ENCODE peak calls at places on chromosomes 7 and 10, in four cellular contexts. V is heart left ventricle, H is BE2C, B is spleen. U is an unnamed sample.

GRCh38 chr10:86103391-86104101 is 263.0 kb downstream of the GRID1 start:
- DNase-seq in V (no peak), H (peak), B (peak), U (no peak)

GRCh38 chr7:36291387-36292316 is 98.0 kb upstream of the ANLN start:
- DNase-seq in V (peak), H (peak), B (peak), U (peak)

GRCh38 chr10:34346516-34347150 is 468.5 kb downstream of the PARD3 start:
- DNase-seq in V (no peak), H (no peak), B (no peak), U (no peak)

GRCh38 chr7:151558575-151558974 is 38.9 kb upstream of the RHEB start:
- DNase-seq in V (no peak), H (no peak), B (no peak), U (no peak)

GRCh38 chr7:1289681-1290261 is 57.1 kb downstream of the UNCX start:
- DNase-seq in V (peak), H (no peak), B (peak), U (no peak)

GRCh38 chr7:16235152-16235526 is 186.2 kb downstream of the CRPPA start:
- DNase-seq in V (no peak), H (no peak), B (no peak), U (no peak)

GRCh38 chr10:93190377-93190776 is 116.7 kb downstream of the CYP26A1 start:
- DNase-seq in V (no peak), H (no peak), B (no peak), U (no peak)

GRCh38 chr7:5631752-5632151 is 149.7 kb downstream of the RNF216 start:
- DNase-seq in V (no peak), H (no peak), B (peak), U (no peak)

GRCh38 chr7:98289333-98289875 is 7.9 kb downstream of the BRI3 start:
- DNase-seq in V (no peak), H (no peak), B (no peak), U (no peak)

GRCh38 chr10:131559450-131559911 is 248.0 kb upstream of the TCERG1L start:
- DNase-seq in V (no peak), H (no peak), B (peak), U (no peak)

DNA sequence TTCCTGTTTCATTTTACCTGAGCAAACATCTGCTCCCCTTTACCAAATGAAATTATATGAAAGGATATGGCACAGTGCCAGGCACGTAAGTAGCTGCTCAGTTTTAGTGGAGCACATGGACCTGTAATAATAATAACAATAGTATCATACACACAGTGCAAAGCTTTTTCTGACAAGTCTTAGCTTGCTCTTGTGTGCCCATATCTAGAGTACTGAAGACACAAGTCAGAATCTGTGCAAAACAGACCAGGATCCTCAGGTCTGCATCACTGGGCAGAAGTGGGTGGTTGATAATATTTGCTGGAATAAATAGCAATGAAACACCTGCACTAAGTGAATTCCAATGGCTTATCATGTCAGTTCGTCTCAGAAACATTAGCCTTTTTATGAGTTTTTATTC is 85.5 kb upstream of the DKK1 start:
- DNase-seq in V (no peak), H (no peak), B (no peak), U (no peak)
- TF ChIP-seq CTCF in V (no peak), H (no peak), B (no peak), U (no peak)

GRCh38 chr7:32427769-32428291 is 62.4 kb downstream of the LSM5 start:
- DNase-seq in V (peak), H (peak), B (peak), U (peak)
- TF ChIP-seq CTCF in V (peak), H (peak), B (peak), U (no peak)

GRCh38 chr10:103870503-103870902 is 15.1 kb upstream of the SH3PXD2A start:
- DNase-seq in V (no peak), H (no peak), B (no peak), U (no peak)
- TF ChIP-seq CTCF in V (no peak), H (no peak), B (no peak), U (no peak)

DNA sequence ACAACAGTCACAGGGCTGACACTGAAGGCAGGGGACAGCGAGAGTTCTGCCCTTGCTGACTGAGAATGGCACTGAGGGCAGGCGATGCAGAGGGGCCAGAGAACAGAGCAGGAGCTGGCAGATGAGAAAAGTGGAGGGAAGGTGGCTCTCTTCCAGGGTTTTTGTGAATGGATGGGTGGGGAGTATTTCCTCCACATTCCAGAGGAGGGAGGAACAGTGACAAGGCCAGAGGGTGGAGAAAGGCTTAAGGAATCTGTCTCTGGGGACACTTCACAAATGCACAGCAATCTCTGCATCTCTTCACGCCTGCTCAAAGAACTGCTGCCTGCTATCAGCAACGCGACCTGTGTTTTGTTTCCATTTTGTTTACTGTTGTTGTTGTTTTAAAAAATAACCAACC is 129.5 kb downstream of the GLI3 start:
- DNase-seq in V (no peak), H (no peak), B (no peak), U (no peak)
- TF ChIP-seq CTCF in V (no peak), H (no peak), B (no peak), U (no peak)

GRCh38 chr7:70589010-70589409 is 542.9 kb upstream of the GALNT17 start:
- DNase-seq in V (no peak), H (no peak), B (no peak), U (no peak)
- TF ChIP-seq CTCF in V (no peak), H (no peak), B (no peak), U (no peak)

DNA sequence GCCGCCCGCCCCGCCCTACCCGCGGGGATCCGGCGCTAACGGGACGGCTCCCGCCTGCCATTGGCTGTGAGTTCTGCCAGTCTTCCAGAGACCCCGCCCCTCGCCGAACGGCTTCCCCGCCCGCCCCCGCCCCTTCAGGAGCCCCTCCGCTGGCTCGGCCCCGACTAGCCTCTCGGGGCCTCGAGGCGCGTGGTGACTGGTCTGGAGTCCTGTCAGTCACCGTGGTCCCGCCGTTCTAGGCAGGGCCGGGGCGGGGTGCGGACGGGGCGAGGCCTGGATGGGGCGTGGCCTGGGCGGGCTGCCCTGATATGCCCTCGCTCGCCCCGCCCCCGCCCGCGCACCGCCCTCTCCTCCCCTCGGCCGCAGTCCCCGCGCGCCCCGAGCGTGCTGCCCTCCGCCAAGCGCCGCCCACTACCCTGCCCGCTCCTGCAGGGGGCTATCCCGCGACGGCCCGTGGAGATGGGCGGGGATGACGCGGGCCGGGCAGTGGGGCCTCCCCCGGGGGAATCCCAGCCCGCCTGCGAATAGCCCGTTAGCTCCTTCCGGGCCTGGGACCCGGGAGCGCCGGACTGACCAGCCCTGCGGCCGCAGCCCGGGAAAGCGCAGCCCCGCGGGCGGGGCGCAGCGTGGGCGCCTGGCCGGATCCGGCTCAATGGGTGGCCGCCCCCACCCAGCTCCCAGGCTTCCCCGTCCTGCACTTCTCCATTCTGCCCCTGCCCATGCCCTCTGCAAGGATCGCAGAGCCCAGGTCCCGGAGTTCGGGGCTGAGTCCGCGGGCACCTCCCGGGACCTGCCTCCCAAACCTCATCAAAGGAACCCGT is 444 bp upstream of the HIP1 start:
- DNase-seq in V (peak), H (peak), B (peak), U (peak)
- TF ChIP-seq CTCF in V (peak), H (no peak), B (peak), U (no peak)

DNA sequence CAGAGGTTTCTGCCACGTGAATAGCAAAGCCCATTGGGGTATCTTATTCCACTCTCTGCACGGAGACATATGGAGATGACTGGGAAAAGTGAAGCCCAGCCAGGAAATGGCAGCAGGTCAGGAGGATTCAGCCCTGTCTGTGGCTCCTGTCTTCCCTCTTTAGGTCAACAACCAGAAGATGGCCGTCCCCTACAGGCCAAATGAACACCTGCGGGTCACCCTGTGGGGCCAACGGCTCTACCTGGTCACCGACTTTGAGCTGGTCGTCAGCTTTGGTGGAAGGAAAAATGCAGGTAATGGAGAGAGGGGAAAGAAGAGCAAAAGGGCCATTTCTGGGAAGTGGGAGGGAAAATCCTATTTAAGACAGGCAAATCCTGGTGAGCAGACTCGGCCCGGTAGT is 38.3 kb downstream of the EPHB4 start:
- DNase-seq in V (no peak), H (no peak), B (no peak), U (no peak)
- TF ChIP-seq CTCF in V (no peak), H (peak), B (no peak), U (no peak)

DNA sequence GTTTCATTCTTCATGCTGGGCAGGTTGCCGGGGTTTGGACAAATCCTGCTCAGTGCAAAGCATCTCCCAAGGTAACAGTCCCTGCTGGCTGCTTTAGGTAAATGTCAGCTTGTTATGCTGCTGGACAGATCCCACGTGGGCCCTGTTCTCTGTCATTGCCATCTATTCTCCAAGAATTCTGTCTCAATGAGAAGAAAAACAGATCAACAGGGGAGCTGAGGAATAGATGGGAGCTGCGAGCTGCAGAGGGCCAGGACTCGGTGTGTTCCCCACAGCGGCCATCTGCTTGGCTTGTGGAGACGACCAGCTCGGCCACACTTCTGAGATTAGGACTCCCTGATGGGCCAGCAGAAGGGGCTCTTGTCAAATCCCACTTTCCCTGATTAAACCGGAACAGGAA is 235.2 kb downstream of the DPP6 start:
- DNase-seq in V (no peak), H (no peak), B (peak), U (no peak)
- TF ChIP-seq CTCF in V (no peak), H (peak), B (no peak), U (no peak)

U was measured in activated B cell treated with CpG ODN at 0.5 μM for 24 hours.